ENCODE peak calls at places on chromosomes 7 and 10, in five cellular contexts. E is K562, J is H1, G is GM12878, M is HepG2. F is an unnamed sample.

GRCh38 chr7:139563856-139564255 is 40.4 kb downstream of the CLEC2L start:
- DNase-seq in E (no peak), J (no peak), G (no peak), M (no peak), F (no peak)

GRCh38 chr10:58189269-58189668 is 78.4 kb downstream of the IPMK start:
- DNase-seq in E (no peak), J (no peak), G (no peak), M (no peak), F (no peak)

GRCh38 chr7:91959023-91959422 is 18.4 kb downstream of the AKAP9 start:
- DNase-seq in E (no peak), J (no peak), G (no peak), M (no peak), F (no peak)

GRCh38 chr10:44906476-44906875 is 4.7 kb upstream of the TMEM72 start:
- DNase-seq in E (no peak), J (no peak), G (no peak), M (no peak), F (no peak)

GRCh38 chr10:110175406-110175805 is 32.0 kb upstream of the MXI1 start:
- DNase-seq in E (no peak), J (no peak), G (no peak), M (no peak), F (no peak)

GRCh38 chr10:85580585-85580984 is 786.0 kb downstream of the GRID1 start:
- DNase-seq in E (no peak), J (no peak), G (no peak), M (no peak), F (no peak)

GRCh38 chr7:15305002-15305600 is 256.7 kb downstream of the AGMO start:
- DNase-seq in E (peak; percentile 19), J (no peak), G (no peak), M (peak; percentile 33), F (peak; percentile 77)

GRCh38 chr7:28672397-28672797 is 260.1 kb downstream of the CREB5 start:
- DNase-seq in E (no peak), J (no peak), G (no peak), M (no peak), F (peak; percentile 41)

GRCh38 chr10:103499881-103500280 is 6.4 kb downstream of the NEURL1 start:
- DNase-seq in E (no peak), J (no peak), G (no peak), M (no peak), F (no peak)

GRCh38 chr7:19747740-19748339 is 25.6 kb downstream of the TMEM196 start:
- DNase-seq in E (peak; percentile 18), J (no peak), G (no peak), M (peak; percentile 32), F (peak; percentile 82)

GRCh38 chr7:2013381-2014311 is 219.1 kb downstream of the MAD1L1 start:
- DNase-seq in E (no peak), J (no peak), G (no peak), M (no peak), F (no peak)

GRCh38 chr7:24821045-24821853 is 64.0 kb upstream of the GSDME start:
- DNase-seq in E (peak; percentile 73), J (no peak), G (peak; percentile 88), M (peak; percentile 35), F (no peak)

GRCh38 chr10:19310121-19310520 is 261.5 kb downstream of the MALRD1 start:
- DNase-seq in E (no peak), J (no peak), G (no peak), M (no peak), F (no peak)

GRCh38 chr10:26367771-26368170 is 70.4 kb upstream of the APBB1IP start:
- DNase-seq in E (peak; percentile 26), J (no peak), G (no peak), M (peak; percentile 19), F (peak; percentile 90)

GRCh38 chr7:139958599-139959380 is 104.0 kb downstream of the PARP12 start:
- DNase-seq in E (no peak), J (no peak), G (no peak), M (no peak), F (no peak)

GRCh38 chr7:127745445-127745844 is 93.5 kb downstream of the SND1 start:
- DNase-seq in E (no peak), J (no peak), G (no peak), M (no peak), F (no peak)

GRCh38 chr7:153675141-153675540 is 377.1 kb upstream of the DPP6 start:
- DNase-seq in E (no peak), J (no peak), G (no peak), M (no peak), F (peak; percentile 1)

GRCh38 chr10:131043039-131043691 is 268.4 kb downstream of the TCERG1L start:
- DNase-seq in E (no peak), J (no peak), G (no peak), M (no peak), F (no peak)

GRCh38 chr10:86366902-86367338 is 325 bp upstream of the GRID1 start:
- DNase-seq in E (no peak), J (no peak), G (no peak), M (no peak), F (no peak)

GRCh38 chr10:93837783-93838677 is 55.7 kb upstream of the SLC35G1 start:
- DNase-seq in E (no peak), J (no peak), G (no peak), M (no peak), F (no peak)

GRCh38 chr7:123811056-123811455 is 33.9 kb upstream of the HYAL4 start:
- DNase-seq in E (no peak), J (no peak), G (no peak), M (no peak), F (no peak)

GRCh38 chr7:131293018-131293417 is 34.7 kb upstream of the MKLN1 start:
- DNase-seq in E (no peak), J (no peak), G (no peak), M (no peak), F (no peak)

GRCh38 chr7:115217373-115217772 is 295.5 kb downstream of the MDFIC start:
- DNase-seq in E (no peak), J (no peak), G (no peak), M (no peak), F (no peak)

GRCh38 chr7:115218076-115218475 is 296.2 kb downstream of the MDFIC start:
- DNase-seq in E (no peak), J (no peak), G (no peak), M (no peak), F (no peak)

GRCh38 chr7:115211171-115211570 is 289.3 kb downstream of the MDFIC start:
- DNase-seq in E (no peak), J (no peak), G (no peak), M (no peak), F (no peak)

GRCh38 chr7:115221484-115221883 is 299.6 kb downstream of the MDFIC start:
- DNase-seq in E (no peak), J (no peak), G (no peak), M (no peak), F (no peak)

DNA sequence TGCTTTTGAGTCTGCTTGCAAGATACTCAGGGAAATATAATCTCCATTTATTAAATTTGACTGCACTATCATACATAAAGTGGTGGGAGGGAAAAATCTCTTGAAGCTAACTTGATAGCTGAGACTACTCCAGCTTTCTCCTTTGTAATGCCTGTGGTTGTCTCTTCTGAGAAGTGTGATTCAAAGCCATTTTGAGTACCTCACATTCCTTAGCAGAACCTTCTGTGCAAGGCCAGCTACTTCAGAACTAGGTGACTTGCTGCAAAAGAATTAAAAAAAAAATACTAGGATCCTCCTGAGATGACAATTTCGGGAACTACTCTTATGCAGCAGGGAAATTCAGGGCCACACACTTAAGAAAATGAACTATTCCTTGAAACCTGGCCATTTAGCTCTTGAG is 294.8 kb downstream of the MDFIC start:
- DNase-seq in E (no peak), J (no peak), G (no peak), M (no peak), F (no peak)
- H4K20me1 ChIP-seq in E (no peaks in the 10 kb centered on the region), J (no peaks in the 10 kb centered on the region), G (no peaks in the 10 kb centered on the region), M (no peaks in the 10 kb centered on the region), F (no peaks in the 10 kb centered on the region)

DNA sequence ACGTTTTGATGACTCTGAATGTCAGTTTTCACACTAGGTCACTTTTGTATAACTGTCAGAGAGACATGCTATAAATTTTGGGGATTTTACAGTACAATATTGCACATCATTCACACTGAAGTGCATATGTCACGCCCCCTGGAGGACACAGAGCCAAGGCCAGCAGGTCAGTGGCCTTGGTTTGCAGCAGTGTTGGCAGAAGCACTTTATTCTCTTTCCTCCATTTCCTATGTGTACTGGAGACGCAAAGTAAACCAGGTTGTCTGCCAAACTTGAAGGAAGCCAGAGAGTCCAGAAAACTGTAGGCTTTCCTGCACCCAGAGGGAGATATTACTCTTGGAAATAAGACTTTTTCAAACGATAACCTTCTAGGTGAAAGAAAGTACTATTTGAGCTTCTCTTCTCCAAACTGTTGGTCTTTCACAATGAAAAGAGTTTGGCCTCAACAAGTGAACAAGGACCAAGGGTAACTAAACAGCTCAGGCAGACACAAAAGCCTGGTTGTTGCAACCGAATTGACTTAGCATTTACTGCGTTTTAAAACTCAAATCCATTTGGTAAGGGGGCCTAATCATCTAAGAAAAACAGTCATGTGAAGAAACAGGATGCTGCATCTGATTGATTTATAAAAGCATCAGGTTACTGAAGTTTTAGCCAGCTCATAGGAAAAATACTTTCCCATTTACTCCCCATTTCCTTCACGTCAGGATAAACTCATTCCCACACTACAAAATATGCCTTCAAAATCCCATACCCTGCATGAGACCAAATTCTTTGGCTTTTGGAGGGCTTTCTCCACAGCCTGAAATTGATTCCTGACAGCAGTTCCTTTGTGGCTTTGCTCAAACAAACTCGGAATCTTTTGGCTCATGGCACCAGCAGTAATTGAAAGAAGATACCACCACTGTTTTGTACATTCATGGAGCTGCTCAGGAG is 83.0 kb upstream of the SEC61G start:
- DNase-seq in E (no peak), J (no peak), G (no peak), M (peak; percentile 36), F (peak; percentile 66)
- TF ChIP-seq CREB1 in E (no peak), J (no peak), G (no peak), M (no peak), F (no peak)

GRCh38 chr10:48316236-48316635 is 9.8 kb downstream of the MAPK8 start:
- DNase-seq in E (no peak), J (no peak), G (no peak), M (no peak), F (no peak)
- H4K20me1 ChIP-seq in E (peaks cover 28% of the 10 kb centered on the region), J (peaks cover 9% of the 10 kb centered on the region), G (no peaks in the 10 kb centered on the region), M (peaks cover 2% of the 10 kb centered on the region), F (peaks cover 27% of the 10 kb centered on the region)

DNA sequence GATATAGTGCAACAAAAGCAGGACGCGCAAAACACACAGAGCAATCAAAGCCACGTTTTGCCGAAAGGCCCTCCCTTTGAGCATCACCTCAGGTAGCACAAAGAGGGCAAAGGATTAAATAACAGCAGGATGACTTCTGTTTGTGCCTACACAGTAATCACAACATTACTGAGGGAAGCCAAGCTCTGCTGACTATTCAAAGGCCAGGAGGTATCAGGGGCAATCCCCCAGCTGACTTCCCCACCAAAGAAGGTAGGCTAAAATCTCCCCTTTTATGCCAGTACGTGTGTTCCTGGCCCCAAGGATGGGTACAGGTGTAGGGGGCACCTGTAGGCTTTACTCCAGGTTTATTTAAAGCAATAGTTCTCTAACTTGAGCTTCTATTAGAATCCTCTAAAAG is 343.5 kb downstream of the ELMO1 start:
- DNase-seq in E (no peak), J (no peak), G (no peak), M (no peak), F (no peak)
- TF ChIP-seq CREB1 in E (no peak), J (no peak), G (no peak), M (no peak), F (no peak)